ENCODE peak calls at places on chromosomes 2 and 18, in seven cellular contexts. One of them, this sample, is unnamed.

GRCh38 chr2:211449819-211450218 is 893.4 kb downstream of the CPS1 start:
- DNase-seq in CD4-positive, alpha-beta memory T cell: no peak
- DNase-seq in CD8-positive, alpha-beta memory T cell: no peak
- DNase-seq in RWPE1: no peak
- DNase-seq in dorsolateral prefrontal cortex: no peak
- DNase-seq in AG04450: no peak
- DNase-seq in substantia nigra: no peak
- DNase-seq in this sample: no peak

GRCh38 chr2:19416784-19417684 is 58.6 kb upstream of the OSR1 start:
- DNase-seq in dorsolateral prefrontal cortex: no peak
- DNase-seq in CD4-positive, alpha-beta memory T cell: no peak
- DNase-seq in AG04450: no peak
- DNase-seq in RWPE1: no peak
- DNase-seq in CD8-positive, alpha-beta memory T cell: no peak
- DNase-seq in substantia nigra: no peak
- DNase-seq in this sample: no peak

GRCh38 chr18:55517055-55517454 is 70.9 kb downstream of the TCF4 start:
- DNase-seq in substantia nigra: no peak
- DNase-seq in RWPE1: no peak
- DNase-seq in CD8-positive, alpha-beta memory T cell: no peak
- DNase-seq in AG04450: no peak
- DNase-seq in dorsolateral prefrontal cortex: no peak
- DNase-seq in CD4-positive, alpha-beta memory T cell: no peak
- DNase-seq in this sample: no peak

GRCh38 chr2:174338155-174338495 is 3.4 kb downstream of the SP9 start:
- DNase-seq in RWPE1: no peak
- DNase-seq in substantia nigra: no peak
- DNase-seq in dorsolateral prefrontal cortex: no peak
- DNase-seq in AG04450: no peak
- DNase-seq in CD4-positive, alpha-beta memory T cell: no peak
- DNase-seq in CD8-positive, alpha-beta memory T cell: no peak
- DNase-seq in this sample: no peak

GRCh38 chr2:190755796-190756415 is 107.0 kb downstream of the NAB1 start:
- DNase-seq in CD8-positive, alpha-beta memory T cell: no peak
- DNase-seq in RWPE1: no peak
- DNase-seq in substantia nigra: no peak
- DNase-seq in CD4-positive, alpha-beta memory T cell: no peak
- DNase-seq in dorsolateral prefrontal cortex: no peak
- DNase-seq in AG04450: peak; percentile 8
- DNase-seq in this sample: no peak

GRCh38 chr2:85711578-85712060 is 17.5 kb downstream of the GNLY start:
- DNase-seq in AG04450: no peak
- DNase-seq in CD8-positive, alpha-beta memory T cell: no peak
- DNase-seq in substantia nigra: no peak
- DNase-seq in dorsolateral prefrontal cortex: no peak
- DNase-seq in RWPE1: no peak
- DNase-seq in CD4-positive, alpha-beta memory T cell: no peak
- DNase-seq in this sample: no peak

GRCh38 chr2:71045841-71046495 is 22.5 kb upstream of the NAGK start:
- DNase-seq in RWPE1: no peak
- DNase-seq in CD4-positive, alpha-beta memory T cell: no peak
- DNase-seq in dorsolateral prefrontal cortex: no peak
- DNase-seq in substantia nigra: no peak
- DNase-seq in CD8-positive, alpha-beta memory T cell: no peak
- DNase-seq in AG04450: no peak
- DNase-seq in this sample: no peak

GRCh38 chr18:22703883-22704626 is 229.1 kb upstream of the RBBP8 start:
- DNase-seq in substantia nigra: no peak
- DNase-seq in dorsolateral prefrontal cortex: no peak
- DNase-seq in CD8-positive, alpha-beta memory T cell: no peak
- DNase-seq in CD4-positive, alpha-beta memory T cell: no peak
- DNase-seq in RWPE1: peak; percentile 61
- DNase-seq in AG04450: no peak
- DNase-seq in this sample: no peak

GRCh38 chr2:10260130-10260529 is 42.6 kb upstream of the HPCAL1 start:
- DNase-seq in RWPE1: peak; percentile 77
- DNase-seq in substantia nigra: no peak
- DNase-seq in CD4-positive, alpha-beta memory T cell: no peak
- DNase-seq in dorsolateral prefrontal cortex: peak; percentile 7
- DNase-seq in CD8-positive, alpha-beta memory T cell: peak; percentile 1
- DNase-seq in AG04450: no peak
- DNase-seq in this sample: no peak

GRCh38 chr2:833180-833579 is 117.5 kb upstream of the SNTG2 start:
- DNase-seq in AG04450: no peak
- DNase-seq in CD8-positive, alpha-beta memory T cell: no peak
- DNase-seq in RWPE1: no peak
- DNase-seq in CD4-positive, alpha-beta memory T cell: no peak
- DNase-seq in substantia nigra: no peak
- DNase-seq in dorsolateral prefrontal cortex: no peak
- DNase-seq in this sample: no peak

GRCh38 chr2:175930504-175930903 is 71.6 kb downstream of the LNPK start:
- DNase-seq in dorsolateral prefrontal cortex: no peak
- DNase-seq in AG04450: no peak
- DNase-seq in substantia nigra: no peak
- DNase-seq in CD4-positive, alpha-beta memory T cell: no peak
- DNase-seq in CD8-positive, alpha-beta memory T cell: no peak
- DNase-seq in RWPE1: peak; percentile 12
- DNase-seq in this sample: peak; percentile 37

GRCh38 chr2:36663851-36664715 is 32.4 kb upstream of the VIT start:
- DNase-seq in dorsolateral prefrontal cortex: no peak
- DNase-seq in substantia nigra: no peak
- DNase-seq in CD8-positive, alpha-beta memory T cell: no peak
- DNase-seq in CD4-positive, alpha-beta memory T cell: no peak
- DNase-seq in RWPE1: peak; percentile 44
- DNase-seq in AG04450: no peak
- DNase-seq in this sample: peak; percentile 14

GRCh38 chr2:177413703-177414102 is 21.1 kb downstream of the AGPS start:
- DNase-seq in CD8-positive, alpha-beta memory T cell: no peak
- DNase-seq in AG04450: no peak
- DNase-seq in dorsolateral prefrontal cortex: no peak
- DNase-seq in RWPE1: no peak
- DNase-seq in substantia nigra: no peak
- DNase-seq in CD4-positive, alpha-beta memory T cell: no peak
- DNase-seq in this sample: no peak

GRCh38 chr2:127172306-127172705 is 47.8 kb downstream of the CYP27C1 start:
- DNase-seq in dorsolateral prefrontal cortex: no peak
- DNase-seq in RWPE1: no peak
- DNase-seq in AG04450: no peak
- DNase-seq in CD8-positive, alpha-beta memory T cell: no peak
- DNase-seq in substantia nigra: no peak
- DNase-seq in CD4-positive, alpha-beta memory T cell: no peak
- DNase-seq in this sample: no peak

GRCh38 chr2:238988752-238989151 is 140.9 kb downstream of the TWIST2 start:
- DNase-seq in AG04450: no peak
- DNase-seq in substantia nigra: no peak
- DNase-seq in dorsolateral prefrontal cortex: no peak
- DNase-seq in CD4-positive, alpha-beta memory T cell: no peak
- DNase-seq in RWPE1: no peak
- DNase-seq in CD8-positive, alpha-beta memory T cell: no peak
- DNase-seq in this sample: no peak

GRCh38 chr18:8952796-8953760 is 149.4 kb upstream of the NDUFV2 start:
- DNase-seq in RWPE1: peak; percentile 31
- DNase-seq in substantia nigra: no peak
- DNase-seq in CD8-positive, alpha-beta memory T cell: no peak
- DNase-seq in CD4-positive, alpha-beta memory T cell: no peak
- DNase-seq in dorsolateral prefrontal cortex: no peak
- DNase-seq in AG04450: peak; percentile 74
- DNase-seq in this sample: no peak

GRCh38 chr2:25697559-25698341 is 24.4 kb upstream of the DTNB start:
- DNase-seq in dorsolateral prefrontal cortex: no peak
- DNase-seq in CD4-positive, alpha-beta memory T cell: no peak
- DNase-seq in AG04450: no peak
- DNase-seq in RWPE1: no peak
- DNase-seq in CD8-positive, alpha-beta memory T cell: no peak
- DNase-seq in substantia nigra: no peak
- DNase-seq in this sample: no peak

GRCh38 chr2:104890670-104891069 is 36.8 kb downstream of the POU3F3 start:
- DNase-seq in dorsolateral prefrontal cortex: no peak
- DNase-seq in CD8-positive, alpha-beta memory T cell: no peak
- DNase-seq in substantia nigra: no peak
- DNase-seq in AG04450: no peak
- DNase-seq in CD4-positive, alpha-beta memory T cell: no peak
- DNase-seq in RWPE1: no peak
- DNase-seq in this sample: no peak

GRCh38 chr2:132274000-132274399 is 112.2 kb upstream of the ANKRD30BL start:
- DNase-seq in substantia nigra: no peak
- DNase-seq in dorsolateral prefrontal cortex: no peak
- DNase-seq in RWPE1: no peak
- DNase-seq in CD8-positive, alpha-beta memory T cell: no peak
- DNase-seq in AG04450: no peak
- DNase-seq in CD4-positive, alpha-beta memory T cell: no peak
- DNase-seq in this sample: no peak

GRCh38 chr18:55763298-55763697 is 175.3 kb upstream of the TCF4 start:
- DNase-seq in CD8-positive, alpha-beta memory T cell: no peak
- DNase-seq in substantia nigra: no peak
- DNase-seq in AG04450: peak; percentile 42
- DNase-seq in CD4-positive, alpha-beta memory T cell: no peak
- DNase-seq in dorsolateral prefrontal cortex: no peak
- DNase-seq in RWPE1: no peak
- DNase-seq in this sample: peak; percentile 37

GRCh38 chr2:2318949-2319348 is 12.1 kb downstream of the MYT1L start:
- DNase-seq in AG04450: no peak
- DNase-seq in RWPE1: no peak
- DNase-seq in substantia nigra: no peak
- DNase-seq in CD4-positive, alpha-beta memory T cell: no peak
- DNase-seq in CD8-positive, alpha-beta memory T cell: no peak
- DNase-seq in dorsolateral prefrontal cortex: no peak
- DNase-seq in this sample: no peak

GRCh38 chr2:55885129-55885943 is 38.2 kb downstream of the EFEMP1 start:
- DNase-seq in RWPE1: peak; percentile 65
- DNase-seq in CD4-positive, alpha-beta memory T cell: no peak
- DNase-seq in dorsolateral prefrontal cortex: no peak
- DNase-seq in substantia nigra: no peak
- DNase-seq in CD8-positive, alpha-beta memory T cell: no peak
- DNase-seq in AG04450: peak; percentile 65
- DNase-seq in this sample: no peak

GRCh38 chr2:73532381-73532780 is 109.8 kb downstream of the NAT8 start:
- DNase-seq in substantia nigra: no peak
- DNase-seq in CD8-positive, alpha-beta memory T cell: no peak
- DNase-seq in dorsolateral prefrontal cortex: no peak
- DNase-seq in RWPE1: no peak
- DNase-seq in CD4-positive, alpha-beta memory T cell: no peak
- DNase-seq in AG04450: no peak
- DNase-seq in this sample: no peak

GRCh38 chr2:161090401-161090800 is 69.8 kb upstream of the TANK start:
- DNase-seq in CD8-positive, alpha-beta memory T cell: peak; percentile 53
- DNase-seq in CD4-positive, alpha-beta memory T cell: no peak
- DNase-seq in AG04450: no peak
- DNase-seq in RWPE1: no peak
- DNase-seq in dorsolateral prefrontal cortex: no peak
- DNase-seq in substantia nigra: no peak
- DNase-seq in this sample: no peak

GRCh38 chr2:88919087-88919738 is 227.7 kb downstream of the RPIA start:
- DNase-seq in RWPE1: peak; percentile 5
- DNase-seq in dorsolateral prefrontal cortex: no peak
- DNase-seq in substantia nigra: no peak
- DNase-seq in CD4-positive, alpha-beta memory T cell: no peak
- DNase-seq in CD8-positive, alpha-beta memory T cell: no peak
- DNase-seq in AG04450: no peak
- DNase-seq in this sample: no peak

GRCh38 chr18:63319383-63320040 is at the start of gene BCL2:
- DNase-seq in RWPE1: peak; percentile 25
- DNase-seq in CD8-positive, alpha-beta memory T cell: no peak
- DNase-seq in substantia nigra: peak; percentile 60
- DNase-seq in CD4-positive, alpha-beta memory T cell: peak; percentile 58
- DNase-seq in dorsolateral prefrontal cortex: peak; percentile 63
- DNase-seq in AG04450: no peak
- DNase-seq in this sample: no peak

GRCh38 chr2:20422679-20423271 is 24.1 kb upstream of the RHOB start:
- DNase-seq in substantia nigra: no peak
- DNase-seq in CD8-positive, alpha-beta memory T cell: no peak
- DNase-seq in RWPE1: no peak
- DNase-seq in dorsolateral prefrontal cortex: peak; percentile 50
- DNase-seq in CD4-positive, alpha-beta memory T cell: no peak
- DNase-seq in AG04450: no peak
- DNase-seq in this sample: no peak

DNA sequence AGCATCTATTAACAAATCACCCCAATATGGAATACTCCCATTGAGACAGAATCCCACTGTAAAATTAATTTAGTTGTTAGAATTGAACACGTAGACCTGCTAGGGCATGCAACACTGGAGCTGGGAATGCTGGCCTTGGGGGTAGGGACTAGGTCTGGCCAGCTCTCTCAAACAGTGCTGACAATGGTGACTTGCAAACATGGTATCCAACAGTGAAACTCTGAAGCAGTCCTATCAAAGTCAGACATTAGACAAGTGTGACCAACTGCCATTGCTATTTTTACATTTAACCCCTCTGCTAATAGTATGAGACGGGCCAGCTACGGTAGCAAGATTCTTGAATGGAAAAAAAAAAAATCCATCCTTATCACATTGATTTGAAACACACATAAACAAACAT is 7.2 kb downstream of the E2F6 start:
- DNase-seq in RWPE1: no peak
- DNase-seq in CD4-positive, alpha-beta memory T cell: no peak
- DNase-seq in CD8-positive, alpha-beta memory T cell: no peak
- DNase-seq in substantia nigra: no peak
- DNase-seq in dorsolateral prefrontal cortex: no peak
- DNase-seq in AG04450: no peak
- DNase-seq in this sample: no peak
- H3K27ac ChIP-seq in RWPE1: no peak overlapping the region
- H3K27ac ChIP-seq in CD4-positive, alpha-beta memory T cell: no peak overlapping the region
- H3K27ac ChIP-seq in CD8-positive, alpha-beta memory T cell: no peak overlapping the region
- H3K27ac ChIP-seq in substantia nigra: no peak overlapping the region
- H3K27ac ChIP-seq in dorsolateral prefrontal cortex: no peak overlapping the region
- H3K27ac ChIP-seq in AG04450: no peak overlapping the region
- H3K27ac ChIP-seq in this sample: no peak overlapping the region

GRCh38 chr2:18268400-18268799 is 292.1 kb downstream of the RDH14 start:
- DNase-seq in dorsolateral prefrontal cortex: no peak
- DNase-seq in RWPE1: no peak
- DNase-seq in AG04450: no peak
- DNase-seq in CD8-positive, alpha-beta memory T cell: no peak
- DNase-seq in substantia nigra: no peak
- DNase-seq in CD4-positive, alpha-beta memory T cell: no peak
- DNase-seq in this sample: no peak
- H3K27ac ChIP-seq in dorsolateral prefrontal cortex: no peak overlapping the region
- H3K27ac ChIP-seq in RWPE1: no peak overlapping the region
- H3K27ac ChIP-seq in AG04450: no peak overlapping the region
- H3K27ac ChIP-seq in CD8-positive, alpha-beta memory T cell: no peak overlapping the region
- H3K27ac ChIP-seq in substantia nigra: no peak overlapping the region
- H3K27ac ChIP-seq in CD4-positive, alpha-beta memory T cell: no peak overlapping the region
- H3K27ac ChIP-seq in this sample: no peak overlapping the region

DNA sequence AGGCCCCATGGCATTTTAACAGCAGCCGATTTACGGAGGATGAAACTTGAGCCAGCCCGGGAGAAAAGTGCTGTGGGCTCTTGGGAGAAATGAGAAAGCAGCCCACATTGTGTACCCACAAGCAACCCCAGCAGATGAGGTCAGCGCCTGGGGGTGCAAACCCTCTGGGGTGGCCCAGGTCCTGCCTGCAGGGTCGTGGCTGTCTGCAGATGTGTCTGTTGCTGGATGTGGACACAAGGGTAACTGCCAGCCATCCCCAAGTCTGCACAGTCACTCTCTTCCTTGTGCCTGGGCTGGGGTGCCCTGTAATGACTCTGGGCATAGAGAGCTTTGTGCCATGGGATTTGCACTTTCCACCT is 170.8 kb downstream of the PRKCE start:
- DNase-seq in CD4-positive, alpha-beta memory T cell: no peak
- DNase-seq in AG04450: no peak
- DNase-seq in substantia nigra: no peak
- DNase-seq in RWPE1: no peak
- DNase-seq in CD8-positive, alpha-beta memory T cell: no peak
- DNase-seq in dorsolateral prefrontal cortex: no peak
- DNase-seq in this sample: no peak
- H3K27ac ChIP-seq in CD4-positive, alpha-beta memory T cell: no peak overlapping the region
- H3K27ac ChIP-seq in AG04450: no peak overlapping the region
- H3K27ac ChIP-seq in substantia nigra: no peak overlapping the region
- H3K27ac ChIP-seq in RWPE1: peak overlapping the region; percentile 88
- H3K27ac ChIP-seq in CD8-positive, alpha-beta memory T cell: no peak overlapping the region
- H3K27ac ChIP-seq in dorsolateral prefrontal cortex: no peak overlapping the region
- H3K27ac ChIP-seq in this sample: no peak overlapping the region

GRCh38 chr2:217075225-217075802 is 215.4 kb upstream of the TNP1 start:
- DNase-seq in CD8-positive, alpha-beta memory T cell: no peak
- DNase-seq in RWPE1: no peak
- DNase-seq in dorsolateral prefrontal cortex: no peak
- DNase-seq in CD4-positive, alpha-beta memory T cell: no peak
- DNase-seq in substantia nigra: no peak
- DNase-seq in AG04450: no peak
- DNase-seq in this sample: no peak
- H3K27ac ChIP-seq in CD8-positive, alpha-beta memory T cell: no peak overlapping the region
- H3K27ac ChIP-seq in RWPE1: no peak overlapping the region
- H3K27ac ChIP-seq in dorsolateral prefrontal cortex: no peak overlapping the region
- H3K27ac ChIP-seq in CD4-positive, alpha-beta memory T cell: no peak overlapping the region
- H3K27ac ChIP-seq in substantia nigra: no peak overlapping the region
- H3K27ac ChIP-seq in AG04450: no peak overlapping the region
- H3K27ac ChIP-seq in this sample: no peak overlapping the region

This sample was measured in epithelial cell of prostate.